ENCODE peak calls at places on chromosomes 2 and 18, in seven cellular contexts. Q, W, C, T, P, E and A are unnamed samples.

GRCh38 chr2:130963849-130964793 is 127.4 kb downstream of the ARHGEF4 start:
- DNase-seq in Q (no peak), T (no peak), P (no peak), C (no peak), E (no peak), W (no peak), A (peak)

GRCh38 chr2:203870481-203870880 is 2.9 kb downstream of the CTLA4 start:
- DNase-seq in Q (no peak), W (no peak), C (no peak), P (no peak), T (no peak), E (no peak), A (no peak)

GRCh38 chr2:105541189-105542050 is 142.6 kb upstream of the FHL2 start:
- DNase-seq in T (no peak), W (no peak), E (no peak), C (no peak), Q (no peak), P (no peak), A (no peak)

GRCh38 chr2:27309651-27310050 is 1.4 kb upstream of the UCN start:
- DNase-seq in C (no peak), T (no peak), W (peak), Q (no peak), E (no peak), P (no peak), A (no peak)

GRCh38 chr2:211093743-211094303 is 537.4 kb downstream of the CPS1 start:
- DNase-seq in C (no peak), T (no peak), E (no peak), W (no peak), Q (no peak), P (no peak), A (peak)

GRCh38 chr2:101837354-101837753 is 139.8 kb downstream of the MAP4K4 start:
- DNase-seq in W (no peak), E (no peak), Q (no peak), C (no peak), P (no peak), T (no peak), A (no peak)

GRCh38 chr18:79573921-79574491 is 105.6 kb upstream of the CTDP1 start:
- DNase-seq in P (peak), W (peak), C (no peak), T (peak), E (no peak), Q (no peak), A (no peak)

GRCh38 chr2:95021847-95022246 is 3.7 kb upstream of the MAL start:
- DNase-seq in W (no peak), P (no peak), Q (no peak), C (no peak), E (no peak), T (no peak), A (no peak)

GRCh38 chr2:196971574-196972279 is 45.2 kb upstream of the PGAP1 start:
- DNase-seq in Q (no peak), T (no peak), W (no peak), E (no peak), P (no peak), C (no peak), A (no peak)

GRCh38 chr2:84493494-84493893 is 22.8 kb upstream of the DNAH6 start:
- DNase-seq in W (no peak), E (peak), P (peak), Q (peak), C (no peak), T (no peak), A (peak)

DNA sequence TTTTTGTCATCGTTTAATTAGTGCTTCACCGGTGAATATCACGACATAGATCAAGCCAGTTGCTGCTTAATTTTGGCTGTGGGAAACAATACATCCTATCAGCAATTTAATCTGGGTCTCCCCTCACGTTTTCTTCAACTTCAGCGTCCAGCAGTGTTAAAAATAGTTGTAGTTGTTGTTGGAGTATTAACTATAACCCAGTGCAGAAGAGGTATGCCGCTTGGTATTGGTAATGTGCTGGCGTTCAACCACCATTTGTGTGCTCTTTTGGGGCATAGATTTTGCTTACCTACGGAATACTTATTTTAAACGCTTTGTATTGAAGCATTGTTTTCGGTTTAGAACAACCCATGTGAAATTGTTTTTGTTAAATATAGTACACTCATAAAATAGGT is 776 bp downstream of the ACVR2A start:
- DNase-seq in W (no peak), E (peak), P (no peak), T (no peak), Q (peak), C (no peak), A (peak)
- H3K4me3 ChIP-seq in W (peak), E (peak), P (peak), T (peak), Q (peak), C (peak), A (peak)

GRCh38 chr2:240557808-240558207 is at the start of gene ANKMY1:
- DNase-seq in C (no peak), E (peak), P (peak), T (peak), Q (peak), W (peak), A (peak)
- H3K27ac ChIP-seq in C (no peak), E (no peak), P (no peak), T (no peak), Q (no peak), W (no peak), A (no peak)

GRCh38 chr2:231373184-231373583 is 22.3 kb upstream of the B3GNT7 start:
- DNase-seq in E (no peak), T (no peak), C (no peak), P (no peak), W (no peak), Q (no peak), A (no peak)

GRCh38 chr2:231370749-231371429 is 24.6 kb upstream of the B3GNT7 start:
- DNase-seq in Q (no peak), E (no peak), C (no peak), W (no peak), P (no peak), T (no peak), A (no peak)

GRCh38 chr2:231371430-231372054 is 24.0 kb upstream of the B3GNT7 start:
- DNase-seq in E (no peak), W (no peak), T (no peak), Q (no peak), P (no peak), C (no peak), A (no peak)

GRCh38 chr2:231373786-231374185 is 21.7 kb upstream of the B3GNT7 start:
- DNase-seq in C (no peak), E (no peak), Q (no peak), P (no peak), T (no peak), W (no peak), A (no peak)

GRCh38 chr2:231372326-231372725 is 23.2 kb upstream of the B3GNT7 start:
- DNase-seq in E (no peak), P (no peak), T (no peak), W (no peak), Q (no peak), C (no peak), A (no peak)
- H3K4me3 ChIP-seq in E (no peak), P (no peak), T (no peak), W (no peak), Q (no peak), C (no peak), A (no peak)

DNA sequence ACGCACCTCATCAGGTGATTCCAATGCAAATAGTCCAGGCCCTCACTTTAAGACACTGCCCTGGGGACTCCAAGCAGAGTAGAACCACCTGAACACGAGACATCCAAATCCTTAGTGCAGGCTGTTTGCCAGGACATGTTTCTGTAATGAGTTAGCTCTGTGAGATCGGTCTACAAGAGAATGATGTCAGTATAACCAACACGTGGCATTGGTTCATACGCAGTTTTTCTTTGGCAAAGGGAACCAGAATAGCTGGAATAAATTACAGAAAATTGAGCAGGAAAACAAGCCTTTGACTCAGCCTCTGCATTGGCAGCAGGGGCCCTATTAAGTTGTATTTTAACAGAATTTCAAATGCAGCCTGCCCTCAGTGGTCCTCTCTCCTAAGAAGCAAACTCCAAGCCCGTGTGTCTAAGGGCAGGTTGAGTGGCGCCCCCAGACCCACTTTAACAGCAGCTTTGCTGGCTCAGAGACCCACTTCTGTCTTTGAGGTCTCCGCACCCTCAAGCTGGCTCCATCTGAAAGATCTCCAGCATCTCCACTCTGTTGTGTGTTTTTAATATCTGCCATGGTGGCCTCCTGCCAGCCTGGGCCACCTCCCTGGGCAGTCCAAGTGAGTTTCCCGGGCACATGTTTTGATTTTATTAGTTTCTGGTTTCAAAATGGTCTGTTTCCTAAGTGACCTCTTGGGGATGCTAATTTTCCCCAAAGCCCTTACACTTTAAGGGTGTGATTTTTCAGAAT is 61.3 kb downstream of the ALPK2 start:
- DNase-seq in Q (peak), E (peak), P (no peak), C (no peak), T (no peak), W (no peak), A (peak)
- H3K27ac ChIP-seq in Q (peak), E (peak), P (no peak), C (no peak), T (peak), W (no peak), A (peak)

GRCh38 chr2:223050188-223050587 is 1.8 kb upstream of the KCNE4 start:
- DNase-seq in E (no peak), C (no peak), P (no peak), T (no peak), W (no peak), Q (no peak), A (no peak)

GRCh38 chr2:223052710-223053261 is 796 bp downstream of the KCNE4 start:
- DNase-seq in E (peak), T (no peak), W (no peak), P (peak), C (no peak), Q (no peak), A (no peak)

GRCh38 chr2:223049356-223049755 is 2.6 kb upstream of the KCNE4 start:
- DNase-seq in C (no peak), T (no peak), E (no peak), W (no peak), P (no peak), Q (no peak), A (no peak)

GRCh38 chr2:223051580-223052375 is at the start of gene KCNE4:
- DNase-seq in T (no peak), C (no peak), E (peak), P (no peak), Q (peak), W (no peak), A (peak)

DNA sequence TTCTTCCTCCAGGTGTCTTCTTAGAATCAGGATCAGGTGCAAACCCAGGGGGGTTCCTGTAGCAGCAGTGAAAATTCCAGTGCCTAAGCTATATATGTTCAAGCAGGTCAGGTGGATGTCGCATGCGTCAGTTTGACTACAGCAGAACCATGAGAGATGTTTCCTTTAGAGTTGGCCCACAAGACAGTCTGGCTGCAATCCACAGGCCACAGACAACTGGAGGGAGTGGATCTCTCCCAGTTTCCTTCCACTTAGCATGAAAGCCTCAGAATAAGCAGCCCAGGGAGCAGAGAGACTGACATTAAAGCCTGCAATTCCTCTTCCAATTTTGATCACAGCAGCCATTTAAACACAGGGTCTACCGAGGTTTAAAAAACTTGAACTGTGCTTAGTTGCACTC is 1.1 kb upstream of the KCNE4 start:
- DNase-seq in Q (peak), C (no peak), E (peak), W (no peak), P (no peak), T (no peak), A (peak)
- H3K4me3 ChIP-seq in Q (no peak), C (peak), E (peak), W (no peak), P (no peak), T (no peak), A (no peak)

GRCh38 chr2:223054193-223054781 is 2.3 kb downstream of the KCNE4 start:
- DNase-seq in E (peak), P (peak), T (peak), W (no peak), Q (peak), C (no peak), A (peak)

GRCh38 chr2:223056656-223057418 is 4.8 kb downstream of the KCNE4 start:
- DNase-seq in Q (peak), W (no peak), P (no peak), E (peak), C (no peak), T (no peak), A (no peak)

GRCh38 chr2:223055836-223056235 is 3.8 kb downstream of the KCNE4 start:
- DNase-seq in E (peak), Q (no peak), T (no peak), C (no peak), W (no peak), P (no peak), A (no peak)

GRCh38 chr2:223055140-223055539 is 3.1 kb downstream of the KCNE4 start:
- DNase-seq in P (no peak), W (no peak), T (no peak), E (peak), Q (peak), C (no peak), A (peak)

DNA sequence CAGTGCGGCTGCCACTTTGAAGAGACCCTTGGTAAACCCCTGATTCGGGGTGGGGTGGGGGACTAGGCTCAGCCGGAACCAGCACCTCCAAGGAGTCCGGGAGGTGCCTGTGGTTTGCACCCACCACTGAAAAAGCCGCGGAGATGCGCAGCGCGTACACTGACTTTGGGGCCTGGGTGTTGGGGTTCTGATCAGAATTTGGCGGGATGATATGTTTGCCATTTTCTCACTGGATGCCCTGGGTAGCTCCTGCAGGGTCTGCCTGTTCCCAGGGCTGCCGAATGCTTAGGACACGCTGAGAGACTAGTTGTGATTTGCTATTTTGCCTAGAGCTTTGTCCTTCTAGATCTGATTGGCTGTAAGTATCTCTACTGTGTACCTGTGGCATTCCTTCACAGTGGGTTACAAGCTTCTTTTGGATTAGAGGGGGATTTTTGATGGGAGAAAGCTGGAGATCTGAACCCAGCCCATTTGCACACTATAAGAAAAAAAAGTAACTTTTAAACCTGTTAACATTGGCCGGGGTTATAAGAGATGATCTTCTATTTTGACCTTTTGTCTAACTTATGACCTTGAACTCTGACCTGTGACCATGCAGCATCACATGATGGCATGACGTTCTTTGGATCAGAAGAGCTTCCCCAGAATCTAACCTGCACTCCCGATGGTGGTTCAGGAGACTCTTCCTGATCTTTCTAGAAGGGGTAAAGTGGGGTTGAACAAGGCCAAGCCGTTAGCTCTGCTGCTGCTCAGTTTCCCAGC is 1.6 kb downstream of the KCNE4 start:
- DNase-seq in T (no peak), Q (no peak), C (no peak), E (peak), P (no peak), W (no peak), A (no peak)
- H3K27ac ChIP-seq in T (peak), Q (peak), C (peak), E (no peak), P (peak), W (peak), A (peak)

GRCh38 chr2:200467806-200468686 is 41.8 kb downstream of the KCTD18 start:
- DNase-seq in P (no peak), C (no peak), T (no peak), E (no peak), W (no peak), Q (no peak), A (no peak)
- H3K4me3 ChIP-seq in P (no peak), C (no peak), T (no peak), E (no peak), W (no peak), Q (no peak), A (no peak)